ENCODE peak calls at places on chromosome 17, in five cellular contexts. P is prostate gland, V is body of pancreas, K is heart left ventricle, C is vagina. Y is an unnamed sample. For H3K4me1 and H3K27me3, the result is how much of the 10 kb centered on the place peaks cover.

GRCh38 chr17:69363488-69364210 is 36.7 kb upstream of the ABCA5 start:
- DNase-seq in P (no peak), V (no peak), K (no peak), C (no peak), Y (no peak)

GRCh38 chr17:50423553-50424159 is 2.4 kb upstream of the ACSF2 start:
- DNase-seq in P (peak), K (no peak), V (peak), C (no peak), Y (no peak)

GRCh38 chr17:9414471-9414870 is 161.1 kb downstream of the STX8 start:
- DNase-seq in P (no peak), C (no peak), K (no peak), V (no peak), Y (no peak)

GRCh38 chr17:73986641-73987177 is 216.8 kb upstream of the RPL38 start:
- DNase-seq in K (no peak), V (no peak), C (no peak), P (no peak), Y (no peak)

GRCh38 chr17:9700754-9701476 is 55.6 kb downstream of the USP43 start:
- DNase-seq in K (no peak), P (no peak), C (no peak), V (no peak), Y (no peak)

GRCh38 chr17:27218719-27219488 is 75.0 kb upstream of the WSB1 start:
- DNase-seq in V (no peak), P (no peak), C (no peak), K (no peak), Y (peak)

GRCh38 chr17:19727466-19728113 is 11.2 kb upstream of the SLC47A2 start:
- DNase-seq in V (peak), C (no peak), P (peak), K (peak), Y (peak)

GRCh38 chr17:80316927-80317705 is 56.5 kb downstream of the RNF213 start:
- DNase-seq in K (peak), C (no peak), P (no peak), V (no peak), Y (no peak)

GRCh38 chr17:41442772-41443171 is 2.0 kb upstream of the KRT38 start:
- DNase-seq in K (no peak), V (no peak), P (no peak), C (no peak), Y (no peak)

GRCh38 chr17:18967806-18968744 is 16.1 kb downstream of the SLC5A10 start:
- DNase-seq in V (peak), C (no peak), K (no peak), P (no peak), Y (no peak)

GRCh38 chr17:29722411-29723198 is 99.9 kb upstream of the CORO6 start:
- DNase-seq in C (no peak), K (no peak), V (peak), P (peak), Y (peak)

GRCh38 chr17:15466131-15466530 is 1.3 kb downstream of the CDRT4 start:
- DNase-seq in V (no peak), C (no peak), P (no peak), K (no peak), Y (no peak)

GRCh38 chr17:79478051-79478461 is 132.8 kb downstream of the RBFOX3 start:
- DNase-seq in V (no peak), P (no peak), K (no peak), C (no peak), Y (no peak)

GRCh38 chr17:17994271-17994670 is 21.6 kb downstream of the DRC3 start:
- DNase-seq in P (no peak), C (no peak), K (no peak), V (peak), Y (peak)

GRCh38 chr17:34639706-34640425 is 60.5 kb downstream of the TMEM132E start:
- DNase-seq in C (no peak), P (no peak), V (peak), K (no peak), Y (no peak)

GRCh38 chr17:78185981-78186688 is 717 bp downstream of the TK1 start:
- DNase-seq in V (no peak), P (no peak), C (no peak), K (peak), Y (peak)

GRCh38 chr17:81004336-81005015 is 12.8 kb downstream of the CHMP6 start:
- DNase-seq in V (no peak), P (no peak), K (no peak), C (no peak), Y (no peak)

GRCh38 chr17:17847726-17848125 is 10.9 kb upstream of the SREBF1 start:
- DNase-seq in P (no peak), K (no peak), V (no peak), C (no peak), Y (no peak)

GRCh38 chr17:57874434-57875108 is 24.7 kb upstream of the MRPS23 start:
- DNase-seq in P (no peak), C (no peak), V (peak), K (peak), Y (peak)

GRCh38 chr17:62800580-62800979 is 7.5 kb downstream of the MARCHF10 start:
- DNase-seq in P (peak), K (no peak), C (no peak), V (peak), Y (no peak)

GRCh38 chr17:50630524-50631194 is 4.0 kb upstream of the ABCC3 start:
- DNase-seq in V (peak), P (peak), C (no peak), K (no peak), Y (peak)

GRCh38 chr17:77708049-77708448 is 250.5 kb upstream of the TNRC6C start:
- DNase-seq in P (no peak), K (no peak), V (no peak), C (peak), Y (no peak)

GRCh38 chr17:28982191-28982793 is 23.5 kb downstream of the SEZ6 start:
- DNase-seq in P (peak), C (no peak), V (no peak), K (no peak), Y (peak)

GRCh38 chr17:79774561-79774975 is 3.4 kb upstream of the CBX2 start:
- DNase-seq in K (peak), V (no peak), P (no peak), C (no peak), Y (no peak)

GRCh38 chr17:40515011-40515410 is 13.6 kb upstream of the TNS4 start:
- DNase-seq in C (no peak), K (no peak), P (no peak), V (no peak), Y (no peak)

GRCh38 chr17:28598799-28599310 is at the start of gene SPAG5:
- DNase-seq in K (peak), C (no peak), P (peak), V (peak), Y (peak)

GRCh38 chr17:69773081-69773480 is 301.9 kb upstream of the KCNJ16 start:
- DNase-seq in C (no peak), K (no peak), V (no peak), P (no peak), Y (no peak)

GRCh38 chr17:36850794-36851193 is 86.5 kb upstream of the LHX1 start:
- DNase-seq in C (no peak), V (no peak), K (no peak), P (no peak), Y (no peak)

GRCh38 chr17:731943-732787 is at the start of gene TLCD3A:
- DNase-seq in P (peak), V (peak), K (peak), C (no peak), Y (peak)

GRCh38 chr17:81223758-81224122 is 975 bp upstream of the CEP131 start:
- DNase-seq in K (peak), P (no peak), C (no peak), V (no peak), Y (no peak)

GRCh38 chr17:44263360-44263902 is 4.5 kb downstream of the SLC4A1 start:
- DNase-seq in C (no peak), K (no peak), V (no peak), P (no peak), Y (no peak)

GRCh38 chr17:42221886-42222745 is 27.8 kb upstream of the GHDC start:
- DNase-seq in P (peak), V (peak), K (no peak), C (no peak), Y (peak)

GRCh38 chr17:41624208-41625101 is at the start of gene KRT17:
- DNase-seq in K (peak), C (no peak), V (peak), P (peak), Y (no peak)

GRCh38 chr17:76023900-76024237 is 3.2 kb downstream of the EVPL start:
- DNase-seq in K (no peak), P (no peak), C (no peak), V (no peak), Y (no peak)
- H3K4me1 ChIP-seq in K (under half), P (under half), C (under half), V (under half), Y (under half)

GRCh38 chr17:38592487-38592886 is 13.3 kb downstream of the SRCIN1 start:
- DNase-seq in P (no peak), K (no peak), V (no peak), C (no peak), Y (no peak)
- H3K27me3 ChIP-seq in P (under half), K (half or more), V (under half), C (under half), Y (under half)

GRCh38 chr17:82801377-82801970 is 38.3 kb downstream of the ZNF750 start:
- DNase-seq in P (no peak), V (no peak), K (peak), C (no peak), Y (no peak)

GRCh38 chr17:82799591-82799990 is 40.2 kb downstream of the ZNF750 start:
- DNase-seq in C (no peak), P (no peak), V (no peak), K (no peak), Y (no peak)

GRCh38 chr17:82798752-82799151 is 41.1 kb downstream of the ZNF750 start:
- DNase-seq in C (no peak), K (no peak), V (no peak), P (no peak), Y (no peak)

GRCh38 chr17:82802141-82802540 is 37.7 kb downstream of the ZNF750 start:
- DNase-seq in K (no peak), P (no peak), C (no peak), V (no peak), Y (no peak)

DNA sequence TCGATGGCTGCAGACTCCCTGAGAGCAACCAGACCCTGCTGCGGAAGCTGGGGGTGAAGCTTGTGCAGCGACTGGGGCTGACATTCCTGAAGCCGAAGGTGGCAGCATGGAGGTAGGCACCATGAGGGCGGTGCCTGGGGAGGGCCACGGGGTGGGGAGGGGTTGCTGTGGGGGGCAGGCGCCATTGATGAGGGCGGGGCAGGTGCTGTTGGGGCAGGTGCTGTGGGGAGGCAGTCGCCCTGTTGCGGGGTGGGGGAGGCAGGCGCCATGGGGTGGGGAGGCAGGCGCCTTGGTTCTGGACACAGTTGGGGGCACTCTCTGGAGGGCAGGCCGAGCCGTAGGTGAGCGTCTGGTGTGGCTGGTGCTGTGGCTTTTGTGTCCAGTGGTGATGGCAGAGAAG is 38.9 kb downstream of the ZNF750 start:
- DNase-seq in V (no peak), K (no peak), P (no peak), C (no peak), Y (no peak)
- TF ChIP-seq POLR2A in V (no peak), K (no peak), P (no peak), C (no peak), Y (no peak)

DNA sequence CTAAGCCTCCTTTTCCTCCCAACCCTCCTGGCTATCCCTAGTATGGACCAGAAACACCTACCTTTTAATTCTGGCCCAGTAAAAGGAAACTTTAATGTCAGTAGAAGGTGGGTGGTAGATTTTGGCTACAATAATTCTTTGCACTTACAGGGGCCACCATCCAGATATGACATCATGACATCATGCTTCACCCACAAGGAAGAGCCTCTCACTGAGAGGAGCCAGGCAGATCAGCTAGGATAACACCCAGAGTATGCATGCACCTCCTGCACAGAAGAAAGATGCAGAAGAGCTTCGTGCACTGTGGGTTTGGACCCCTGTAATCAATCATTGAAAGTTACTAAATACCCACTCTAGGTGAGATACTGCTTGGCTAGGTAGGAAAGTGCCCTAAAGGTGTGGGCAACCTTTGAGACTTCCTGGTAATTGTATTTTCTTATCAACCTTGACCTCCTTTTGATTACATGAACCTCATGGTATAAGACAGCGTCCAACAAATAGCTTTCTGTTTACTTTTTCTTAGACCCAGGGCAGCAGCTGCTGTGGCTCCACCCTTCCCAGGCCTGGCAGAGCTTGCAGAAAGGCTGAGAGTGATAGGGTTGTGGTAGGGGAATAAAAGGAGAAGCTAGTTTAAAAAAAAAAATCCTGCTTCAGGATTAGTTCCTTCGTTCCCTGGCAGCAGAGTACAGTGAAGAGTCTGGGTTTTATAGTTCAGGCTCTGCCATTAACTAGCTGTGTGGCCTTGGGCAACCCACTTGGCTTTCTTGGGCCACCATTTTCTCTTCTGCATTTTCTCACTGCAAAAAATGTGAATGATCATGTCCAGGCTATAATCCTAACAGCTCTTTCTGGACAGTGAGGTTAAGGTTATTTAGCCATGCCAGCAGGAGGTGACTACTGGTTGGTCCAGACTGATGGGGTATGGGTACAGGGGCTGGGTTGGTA is 6.2 kb downstream of the MAP3K14 start:
- DNase-seq in V (peak), P (no peak), C (no peak), K (no peak), Y (peak)
- H3K4me1 ChIP-seq in V (half or more), P (under half), C (half or more), K (half or more), Y (half or more)

DNA sequence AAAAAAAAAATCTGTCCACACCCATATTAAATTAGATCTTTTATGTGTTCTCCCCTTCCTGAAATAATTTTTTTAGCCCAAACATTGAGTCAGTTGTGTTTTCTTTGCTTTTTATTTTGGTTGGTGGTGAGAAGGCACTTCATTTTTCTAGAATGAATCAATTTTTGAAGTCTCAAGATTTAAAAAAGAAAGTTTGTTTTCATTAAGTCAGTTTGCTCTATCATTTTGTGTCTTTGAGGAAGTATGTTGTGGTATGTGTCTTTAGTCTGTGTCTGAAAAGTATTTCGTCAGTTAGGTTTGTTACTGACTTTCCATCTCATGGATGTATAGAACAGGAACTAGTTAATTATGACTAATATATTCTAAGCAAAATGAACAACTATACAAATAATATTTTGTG is 3.8 kb downstream of the IGF2BP1 start:
- DNase-seq in P (no peak), K (no peak), C (no peak), V (no peak), Y (no peak)
- H3K27me3 ChIP-seq in P (half or more), K (half or more), C (under half), V (half or more), Y (half or more)

DNA sequence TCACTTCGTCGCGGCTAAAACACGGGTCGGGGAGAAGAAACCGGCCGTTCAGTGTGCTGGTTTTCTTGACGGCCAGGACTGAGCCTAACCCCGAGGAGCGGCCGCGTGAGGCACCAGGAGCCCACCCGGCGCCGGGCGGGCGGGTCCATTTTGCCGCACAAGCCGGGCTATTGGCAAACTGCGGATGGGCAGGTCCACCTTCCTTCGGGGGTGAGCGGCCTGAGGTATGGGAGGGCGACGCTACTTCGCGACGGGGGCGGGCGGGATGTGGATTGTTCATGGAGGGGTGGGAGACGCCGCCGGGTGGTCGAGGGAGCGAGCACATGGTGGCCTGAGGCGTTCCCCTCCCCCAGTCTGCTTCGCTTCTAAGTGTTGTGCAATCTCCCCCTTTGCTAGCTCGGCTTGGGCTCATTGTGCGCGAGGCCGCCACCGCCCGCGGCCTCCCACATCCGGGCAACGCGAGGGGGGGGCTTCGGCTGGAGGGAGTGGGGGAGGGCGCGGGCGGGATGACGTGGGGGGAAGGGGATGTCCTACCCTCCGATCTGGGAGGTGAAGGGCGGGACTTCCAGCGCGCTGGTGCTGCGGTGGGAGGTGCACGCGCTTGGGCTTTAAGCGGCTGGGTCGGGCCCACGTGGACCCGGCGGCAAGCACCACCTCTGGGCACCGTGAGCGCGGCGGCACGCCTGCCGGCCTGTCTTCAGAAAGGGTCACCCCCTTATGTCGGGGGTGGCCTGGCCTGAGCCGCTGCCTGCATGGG is 5.9 kb upstream of the CD68 start:
- DNase-seq in C (no peak), P (peak), K (peak), V (peak), Y (peak)
- TF ChIP-seq POLR2A in C (no peak), P (peak), K (peak), V (no peak), Y (no peak)

DNA sequence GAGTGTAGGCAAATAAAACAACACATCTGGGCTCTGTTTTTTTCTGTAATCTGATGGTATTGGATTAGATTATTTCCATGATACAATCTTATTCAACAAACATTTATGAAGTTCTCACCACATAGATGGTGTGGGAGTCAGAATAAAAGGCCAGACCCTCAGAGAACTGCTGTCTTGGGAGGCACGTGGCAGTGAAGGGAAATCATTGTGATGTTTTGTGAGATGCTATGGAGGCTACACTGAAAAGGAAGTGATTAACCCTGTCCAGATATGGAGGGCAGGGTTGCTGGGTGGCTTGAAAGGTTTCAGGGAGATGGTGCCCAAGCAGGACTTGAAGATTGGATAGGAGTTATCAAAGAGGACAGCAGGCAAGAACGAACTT is 35.6 kb downstream of the DHRS7B start:
- DNase-seq in P (no peak), K (no peak), V (no peak), C (no peak), Y (no peak)
- H3K4me1 ChIP-seq in P (under half), K (under half), V (under half), C (under half), Y (under half)

Y was measured in adrenal gland.